ENCODE peak calls at places on chromosomes 3 and 15, in four cellular contexts. One of them, this sample, is unnamed.

GRCh38 chr3:147472846-147473245 is 63.7 kb downstream of the ZIC1 start:
- DNase-seq in breast epithelium: no peak
- DNase-seq in progenitor cell of endocrine pancreas: no peak
- DNase-seq in colonic mucosa: no peak
- DNase-seq in this sample: no peak

GRCh38 chr15:100350434-100351226 is 8.9 kb upstream of the ADAMTS17 start:
- DNase-seq in breast epithelium: no peak
- DNase-seq in progenitor cell of endocrine pancreas: no peak
- DNase-seq in colonic mucosa: peak
- DNase-seq in this sample: no peak

GRCh38 chr3:177364236-177364635 is 167.0 kb upstream of the TBL1XR1 start:
- DNase-seq in breast epithelium: no peak
- DNase-seq in progenitor cell of endocrine pancreas: no peak
- DNase-seq in colonic mucosa: no peak
- DNase-seq in this sample: no peak

GRCh38 chr3:16600771-16601538 is 4.3 kb downstream of the DAZL start:
- DNase-seq in breast epithelium: peak
- DNase-seq in progenitor cell of endocrine pancreas: peak
- DNase-seq in colonic mucosa: peak
- DNase-seq in this sample: peak

GRCh38 chr3:11099306-11099705 is 55.0 kb upstream of the HRH1 start:
- DNase-seq in breast epithelium: no peak
- DNase-seq in progenitor cell of endocrine pancreas: no peak
- DNase-seq in colonic mucosa: no peak
- DNase-seq in this sample: no peak

GRCh38 chr15:99401971-99402732 is 150.9 kb downstream of the LRRC28 start:
- DNase-seq in breast epithelium: no peak
- DNase-seq in progenitor cell of endocrine pancreas: no peak
- DNase-seq in colonic mucosa: no peak
- DNase-seq in this sample: no peak

GRCh38 chr3:98962189-98962930 is 60.9 kb upstream of the DCBLD2 start:
- DNase-seq in breast epithelium: no peak
- DNase-seq in progenitor cell of endocrine pancreas: no peak
- DNase-seq in colonic mucosa: no peak
- DNase-seq in this sample: no peak

GRCh38 chr15:74866090-74866489 is 7.1 kb downstream of the SCAMP2 start:
- DNase-seq in breast epithelium: no peak
- DNase-seq in progenitor cell of endocrine pancreas: no peak
- DNase-seq in colonic mucosa: no peak
- DNase-seq in this sample: no peak

GRCh38 chr3:124263168-124263567 is 271.2 kb upstream of the ROPN1 start:
- DNase-seq in breast epithelium: no peak
- DNase-seq in progenitor cell of endocrine pancreas: no peak
- DNase-seq in colonic mucosa: no peak
- DNase-seq in this sample: no peak

GRCh38 chr3:60890226-60890625 is 361.0 kb downstream of the FHIT start:
- DNase-seq in breast epithelium: no peak
- DNase-seq in progenitor cell of endocrine pancreas: no peak
- DNase-seq in colonic mucosa: no peak
- DNase-seq in this sample: no peak

GRCh38 chr15:52414936-52415335 is 113.7 kb downstream of the MYO5A start:
- DNase-seq in breast epithelium: no peak
- DNase-seq in progenitor cell of endocrine pancreas: no peak
- DNase-seq in colonic mucosa: no peak
- DNase-seq in this sample: no peak

GRCh38 chr15:76449455-76449854 is 112.9 kb downstream of the ISL2 start:
- DNase-seq in breast epithelium: no peak
- DNase-seq in progenitor cell of endocrine pancreas: no peak
- DNase-seq in colonic mucosa: no peak
- DNase-seq in this sample: no peak

GRCh38 chr3:151265866-151266265 is 12.5 kb downstream of the P2RY14 start:
- DNase-seq in breast epithelium: no peak
- DNase-seq in progenitor cell of endocrine pancreas: no peak
- DNase-seq in colonic mucosa: no peak
- DNase-seq in this sample: no peak

GRCh38 chr15:86756688-86757087 is 677.0 kb downstream of the AGBL1 start:
- DNase-seq in breast epithelium: no peak
- DNase-seq in progenitor cell of endocrine pancreas: no peak
- DNase-seq in colonic mucosa: no peak
- DNase-seq in this sample: no peak

GRCh38 chr3:175940243-175940642 is 1081.1 kb downstream of the NAALADL2 start:
- DNase-seq in breast epithelium: no peak
- DNase-seq in progenitor cell of endocrine pancreas: no peak
- DNase-seq in colonic mucosa: no peak
- DNase-seq in this sample: no peak

GRCh38 chr3:35665390-35666055 is 26.2 kb downstream of the ARPP21 start:
- DNase-seq in breast epithelium: no peak
- DNase-seq in progenitor cell of endocrine pancreas: no peak
- DNase-seq in colonic mucosa: no peak
- DNase-seq in this sample: no peak

GRCh38 chr15:92158426-92158825 is 235.3 kb upstream of the ST8SIA2 start:
- DNase-seq in breast epithelium: no peak
- DNase-seq in progenitor cell of endocrine pancreas: no peak
- DNase-seq in colonic mucosa: peak
- DNase-seq in this sample: no peak

GRCh38 chr3:50375200-50375931 is 16.0 kb upstream of the TMEM115 start:
- DNase-seq in breast epithelium: no peak
- DNase-seq in progenitor cell of endocrine pancreas: no peak
- DNase-seq in colonic mucosa: no peak
- DNase-seq in this sample: no peak

GRCh38 chr3:155554777-155555445 is 190.0 kb downstream of the PLCH1 start:
- DNase-seq in breast epithelium: no peak
- DNase-seq in progenitor cell of endocrine pancreas: no peak
- DNase-seq in colonic mucosa: no peak
- DNase-seq in this sample: peak

GRCh38 chr3:25587094-25587493 is 77.6 kb downstream of the TOP2B start:
- DNase-seq in breast epithelium: no peak
- DNase-seq in progenitor cell of endocrine pancreas: no peak
- DNase-seq in colonic mucosa: no peak
- DNase-seq in this sample: no peak
- TF ChIP-seq CTCF in breast epithelium: no peak
- TF ChIP-seq CTCF in progenitor cell of endocrine pancreas: no peak
- TF ChIP-seq CTCF in colonic mucosa: no peak
- TF ChIP-seq CTCF in this sample: no peak

GRCh38 chr3:39812537-39812936 is 3.1 kb downstream of the MYRIP start:
- DNase-seq in breast epithelium: no peak
- DNase-seq in progenitor cell of endocrine pancreas: no peak
- DNase-seq in colonic mucosa: peak
- DNase-seq in this sample: peak
- TF ChIP-seq CTCF in breast epithelium: no peak
- TF ChIP-seq CTCF in progenitor cell of endocrine pancreas: peak
- TF ChIP-seq CTCF in colonic mucosa: peak
- TF ChIP-seq CTCF in this sample: peak

GRCh38 chr15:64699767-64700388 is 75.5 kb downstream of the RBPMS2 start:
- DNase-seq in breast epithelium: no peak
- DNase-seq in progenitor cell of endocrine pancreas: no peak
- DNase-seq in colonic mucosa: no peak
- DNase-seq in this sample: peak

GRCh38 chr15:64695571-64695992 is 79.8 kb downstream of the RBPMS2 start:
- DNase-seq in breast epithelium: no peak
- DNase-seq in progenitor cell of endocrine pancreas: no peak
- DNase-seq in colonic mucosa: peak
- DNase-seq in this sample: no peak

GRCh38 chr15:64701051-64701450 is 74.3 kb downstream of the RBPMS2 start:
- DNase-seq in breast epithelium: no peak
- DNase-seq in progenitor cell of endocrine pancreas: no peak
- DNase-seq in colonic mucosa: no peak
- DNase-seq in this sample: no peak

GRCh38 chr15:64694816-64695215 is 80.6 kb downstream of the RBPMS2 start:
- DNase-seq in breast epithelium: no peak
- DNase-seq in progenitor cell of endocrine pancreas: no peak
- DNase-seq in colonic mucosa: no peak
- DNase-seq in this sample: no peak

DNA sequence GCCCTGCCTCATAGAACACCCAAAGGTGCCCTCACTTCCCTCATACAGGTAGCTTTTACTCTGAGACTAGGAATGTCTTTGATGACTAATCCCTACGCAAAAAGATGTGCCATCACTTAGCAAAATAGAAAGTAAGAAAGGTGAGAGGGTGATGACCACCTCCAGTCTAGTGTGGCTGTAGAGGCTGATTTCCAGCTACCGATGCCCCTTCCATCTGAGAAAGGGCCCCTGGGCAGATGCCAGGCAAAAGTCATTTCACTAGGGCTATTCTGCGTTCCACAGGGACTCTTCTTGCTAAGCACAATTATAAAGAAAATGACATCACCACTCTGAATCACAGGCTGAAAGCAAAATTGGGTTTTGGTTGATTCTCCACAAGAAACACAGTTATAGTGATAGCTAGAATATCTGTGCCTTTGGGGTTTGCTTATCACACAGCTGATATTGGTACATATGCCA is 77.4 kb downstream of the RBPMS2 start:
- DNase-seq in breast epithelium: no peak
- DNase-seq in progenitor cell of endocrine pancreas: no peak
- DNase-seq in colonic mucosa: no peak
- DNase-seq in this sample: no peak
- TF ChIP-seq CTCF in breast epithelium: no peak
- TF ChIP-seq CTCF in progenitor cell of endocrine pancreas: no peak
- TF ChIP-seq CTCF in colonic mucosa: no peak
- TF ChIP-seq CTCF in this sample: no peak

DNA sequence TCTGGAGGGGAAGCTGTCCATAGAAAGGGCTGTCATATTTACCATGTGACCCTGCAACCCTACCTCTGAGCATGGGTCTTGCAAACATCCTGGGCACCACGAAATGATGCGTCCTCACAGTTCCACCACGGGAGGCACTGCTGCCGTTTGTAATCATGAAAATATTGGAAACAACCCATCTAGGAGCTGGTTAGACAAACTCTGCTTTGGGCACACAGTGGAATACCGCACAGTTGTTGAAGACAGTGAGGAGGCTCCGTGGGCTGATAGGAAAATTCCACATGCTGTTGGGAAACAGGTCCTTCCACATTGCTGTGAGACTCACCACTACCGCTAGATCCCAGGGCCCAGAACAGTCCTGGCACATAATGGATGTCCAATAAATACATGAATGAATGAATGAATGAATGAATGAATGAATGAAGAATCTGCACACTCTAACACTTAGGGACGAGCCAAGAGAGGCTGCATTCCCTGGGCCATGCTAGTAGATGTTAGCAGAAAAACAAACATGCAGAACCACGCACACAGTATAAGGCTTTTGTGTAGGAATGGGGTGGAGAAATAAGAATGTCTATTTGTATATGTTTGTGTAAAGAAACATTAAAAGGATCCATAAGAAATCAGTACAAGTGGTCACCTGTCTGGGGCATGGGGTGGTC is 40.6 kb downstream of the TPRA1 start:
- DNase-seq in breast epithelium: no peak
- DNase-seq in progenitor cell of endocrine pancreas: no peak
- DNase-seq in colonic mucosa: no peak
- DNase-seq in this sample: no peak
- TF ChIP-seq CTCF in breast epithelium: no peak
- TF ChIP-seq CTCF in progenitor cell of endocrine pancreas: no peak
- TF ChIP-seq CTCF in colonic mucosa: no peak
- TF ChIP-seq CTCF in this sample: no peak

GRCh38 chr3:39558775-39559306 is 91.4 kb downstream of the MOBP start:
- DNase-seq in breast epithelium: no peak
- DNase-seq in progenitor cell of endocrine pancreas: no peak
- DNase-seq in colonic mucosa: no peak
- DNase-seq in this sample: no peak
- TF ChIP-seq CTCF in breast epithelium: no peak
- TF ChIP-seq CTCF in progenitor cell of endocrine pancreas: no peak
- TF ChIP-seq CTCF in colonic mucosa: no peak
- TF ChIP-seq CTCF in this sample: no peak

This sample was measured in endothelial cell.